ENCODE peak calls at places on chromosomes 7 and 10, in five cellular contexts. One of them, this sample, is unnamed.

GRCh38 chr10:114174462-114175190 is 623 bp upstream of the CCDC186 start:
- DNase-seq in MM.1S: peak
- DNase-seq in HCT116: no peak
- DNase-seq in fibroblast of lung: peak
- DNase-seq in PC-3: no peak
- DNase-seq in this sample: peak

GRCh38 chr7:77415822-77416620 is at the start of gene GSAP:
- DNase-seq in fibroblast of lung: peak
- DNase-seq in MM.1S: peak
- DNase-seq in PC-3: peak
- DNase-seq in HCT116: no peak
- DNase-seq in this sample: peak

GRCh38 chr7:28483112-28483511 is 70.8 kb downstream of the CREB5 start:
- DNase-seq in HCT116: no peak
- DNase-seq in PC-3: peak
- DNase-seq in fibroblast of lung: no peak
- DNase-seq in MM.1S: no peak
- DNase-seq in this sample: peak

GRCh38 chr10:3067045-3067858 is at the start of gene PFKP:
- DNase-seq in fibroblast of lung: no peak
- DNase-seq in MM.1S: no peak
- DNase-seq in PC-3: no peak
- DNase-seq in HCT116: no peak
- DNase-seq in this sample: no peak

GRCh38 chr7:74371381-74372059 is 82.2 kb upstream of the GTF2IRD1 start:
- DNase-seq in fibroblast of lung: peak
- DNase-seq in HCT116: peak
- DNase-seq in MM.1S: peak
- DNase-seq in PC-3: no peak
- DNase-seq in this sample: no peak

GRCh38 chr7:129777195-129777844 is 165.8 kb downstream of the NRF1 start:
- DNase-seq in HCT116: no peak
- DNase-seq in PC-3: no peak
- DNase-seq in MM.1S: no peak
- DNase-seq in fibroblast of lung: no peak
- DNase-seq in this sample: no peak

GRCh38 chr7:39950473-39951155 is 558 bp downstream of the CDK13 start:
- DNase-seq in MM.1S: peak
- DNase-seq in PC-3: peak
- DNase-seq in HCT116: no peak
- DNase-seq in fibroblast of lung: peak
- DNase-seq in this sample: peak

GRCh38 chr10:76114556-76114955 is 683.1 kb downstream of the LRMDA start:
- DNase-seq in fibroblast of lung: no peak
- DNase-seq in HCT116: no peak
- DNase-seq in MM.1S: no peak
- DNase-seq in PC-3: peak
- DNase-seq in this sample: no peak

GRCh38 chr7:107879400-107880035 is 11.5 kb upstream of the DLD start:
- DNase-seq in PC-3: peak
- DNase-seq in HCT116: peak
- DNase-seq in fibroblast of lung: peak
- DNase-seq in MM.1S: peak
- DNase-seq in this sample: peak

GRCh38 chr10:75708060-75708459 is 276.6 kb downstream of the LRMDA start:
- DNase-seq in PC-3: no peak
- DNase-seq in MM.1S: no peak
- DNase-seq in HCT116: no peak
- DNase-seq in fibroblast of lung: no peak
- DNase-seq in this sample: no peak

GRCh38 chr7:137269240-137269639 is 74.3 kb downstream of the PTN start:
- DNase-seq in HCT116: no peak
- DNase-seq in fibroblast of lung: no peak
- DNase-seq in PC-3: no peak
- DNase-seq in MM.1S: peak
- DNase-seq in this sample: no peak

GRCh38 chr7:121330053-121330833 is 1.4 kb downstream of the WNT16 start:
- DNase-seq in HCT116: no peak
- DNase-seq in MM.1S: no peak
- DNase-seq in fibroblast of lung: no peak
- DNase-seq in PC-3: no peak
- DNase-seq in this sample: no peak

GRCh38 chr7:94401411-94401810 is 6.7 kb downstream of the COL1A2 start:
- DNase-seq in PC-3: no peak
- DNase-seq in fibroblast of lung: no peak
- DNase-seq in HCT116: no peak
- DNase-seq in MM.1S: no peak
- DNase-seq in this sample: no peak

GRCh38 chr7:40873248-40873647 is 738.4 kb downstream of the SUGCT start:
- DNase-seq in MM.1S: no peak
- DNase-seq in fibroblast of lung: no peak
- DNase-seq in PC-3: no peak
- DNase-seq in HCT116: no peak
- DNase-seq in this sample: no peak

GRCh38 chr7:147519062-147519461 is 1071.5 kb upstream of the C7orf33 start:
- DNase-seq in PC-3: no peak
- DNase-seq in HCT116: no peak
- DNase-seq in fibroblast of lung: peak
- DNase-seq in MM.1S: no peak
- DNase-seq in this sample: no peak

GRCh38 chr7:29415215-29415614 is 148.4 kb upstream of the PRR15 start:
- DNase-seq in HCT116: no peak
- DNase-seq in MM.1S: peak
- DNase-seq in PC-3: no peak
- DNase-seq in fibroblast of lung: no peak
- DNase-seq in this sample: no peak

GRCh38 chr10:54585572-54585971 is 215.5 kb downstream of the PCDH15 start:
- DNase-seq in MM.1S: no peak
- DNase-seq in fibroblast of lung: no peak
- DNase-seq in PC-3: no peak
- DNase-seq in HCT116: no peak
- DNase-seq in this sample: no peak

GRCh38 chr7:11247545-11247944 is 273.9 kb downstream of the PHF14 start:
- DNase-seq in HCT116: no peak
- DNase-seq in MM.1S: no peak
- DNase-seq in PC-3: no peak
- DNase-seq in fibroblast of lung: no peak
- DNase-seq in this sample: no peak

GRCh38 chr10:128110339-128110738 is 15.9 kb downstream of the MKI67 start:
- DNase-seq in fibroblast of lung: no peak
- DNase-seq in MM.1S: no peak
- DNase-seq in PC-3: no peak
- DNase-seq in HCT116: no peak
- DNase-seq in this sample: no peak

GRCh38 chr10:82811621-82812020 is 936.6 kb downstream of the NRG3 start:
- DNase-seq in fibroblast of lung: no peak
- DNase-seq in PC-3: no peak
- DNase-seq in HCT116: no peak
- DNase-seq in MM.1S: peak
- DNase-seq in this sample: no peak

GRCh38 chr10:116742367-116743265 is at the start of gene HSPA12A:
- DNase-seq in HCT116: peak
- DNase-seq in fibroblast of lung: peak
- DNase-seq in MM.1S: peak
- DNase-seq in PC-3: peak
- DNase-seq in this sample: peak

GRCh38 chr10:123148414-123149161 is 652 bp downstream of the HMX2 start:
- DNase-seq in MM.1S: no peak
- DNase-seq in PC-3: no peak
- DNase-seq in fibroblast of lung: no peak
- DNase-seq in HCT116: no peak
- DNase-seq in this sample: no peak

GRCh38 chr10:92800122-92800521 is 48.2 kb upstream of the EXOC6 start:
- DNase-seq in HCT116: no peak
- DNase-seq in PC-3: no peak
- DNase-seq in MM.1S: no peak
- DNase-seq in fibroblast of lung: no peak
- DNase-seq in this sample: no peak

GRCh38 chr10:89391882-89392756 is at the start of gene IFIT1:
- DNase-seq in HCT116: peak
- DNase-seq in PC-3: peak
- DNase-seq in fibroblast of lung: peak
- DNase-seq in MM.1S: peak
- DNase-seq in this sample: peak

GRCh38 chr7:127986581-127987461 is 44.4 kb downstream of the LRRC4 start:
- DNase-seq in fibroblast of lung: peak
- DNase-seq in PC-3: no peak
- DNase-seq in MM.1S: no peak
- DNase-seq in HCT116: no peak
- DNase-seq in this sample: no peak

GRCh38 chr10:121608669-121609190 is 10.5 kb upstream of the FGFR2 start:
- DNase-seq in PC-3: peak
- DNase-seq in MM.1S: peak
- DNase-seq in HCT116: peak
- DNase-seq in fibroblast of lung: no peak
- DNase-seq in this sample: no peak

GRCh38 chr7:83166781-83167180 is 4.1 kb upstream of the PCLO start:
- DNase-seq in fibroblast of lung: no peak
- DNase-seq in PC-3: no peak
- DNase-seq in HCT116: no peak
- DNase-seq in MM.1S: no peak
- DNase-seq in this sample: no peak

GRCh38 chr7:83161851-83162401 is 758 bp downstream of the PCLO start:
- DNase-seq in MM.1S: no peak
- DNase-seq in PC-3: peak
- DNase-seq in fibroblast of lung: no peak
- DNase-seq in HCT116: no peak
- DNase-seq in this sample: no peak

GRCh38 chr7:83161186-83161585 is 1.5 kb downstream of the PCLO start:
- DNase-seq in fibroblast of lung: no peak
- DNase-seq in HCT116: no peak
- DNase-seq in MM.1S: peak
- DNase-seq in PC-3: no peak
- DNase-seq in this sample: no peak

GRCh38 chr7:83159731-83160130 is 3.0 kb downstream of the PCLO start:
- DNase-seq in MM.1S: no peak
- DNase-seq in HCT116: no peak
- DNase-seq in fibroblast of lung: no peak
- DNase-seq in PC-3: peak
- DNase-seq in this sample: no peak

GRCh38 chr7:83162402-83163256 is at the start of gene PCLO:
- DNase-seq in MM.1S: peak
- DNase-seq in PC-3: peak
- DNase-seq in fibroblast of lung: peak
- DNase-seq in HCT116: peak
- DNase-seq in this sample: peak
- TF ChIP-seq EZH2 in MM.1S: no peak
- TF ChIP-seq EZH2 in PC-3: no peak
- TF ChIP-seq EZH2 in fibroblast of lung: no peak
- TF ChIP-seq EZH2 in HCT116: no peak
- TF ChIP-seq EZH2 in this sample: no peak

DNA sequence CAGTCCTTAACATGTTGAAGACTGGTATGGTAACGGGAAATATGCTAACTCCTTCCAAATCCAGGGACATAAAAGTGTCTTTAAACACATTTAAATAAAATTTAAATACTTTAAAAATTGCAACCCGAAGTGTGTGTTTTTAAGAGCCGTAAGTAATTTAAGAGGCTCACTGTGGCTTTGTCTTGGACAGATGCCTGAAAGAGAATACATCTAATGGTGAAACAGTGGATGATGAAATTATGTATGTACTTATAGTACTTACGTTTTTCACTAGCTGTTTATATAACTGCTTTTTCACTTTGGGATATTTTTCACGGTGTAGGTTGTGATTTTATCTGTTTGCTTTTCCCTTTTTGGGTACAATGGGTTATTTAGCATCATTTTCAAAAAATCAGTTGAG is 687.2 kb upstream of the CELF2 start:
- DNase-seq in HCT116: no peak
- DNase-seq in MM.1S: no peak
- DNase-seq in fibroblast of lung: peak
- DNase-seq in PC-3: no peak
- DNase-seq in this sample: no peak
- TF ChIP-seq EZH2 in HCT116: no peak
- TF ChIP-seq EZH2 in MM.1S: no peak
- TF ChIP-seq EZH2 in fibroblast of lung: no peak
- TF ChIP-seq EZH2 in PC-3: no peak
- TF ChIP-seq EZH2 in this sample: no peak

GRCh38 chr7:31052841-31053601 is 913 bp downstream of the ADCYAP1R1 start:
- DNase-seq in MM.1S: no peak
- DNase-seq in fibroblast of lung: no peak
- DNase-seq in HCT116: no peak
- DNase-seq in PC-3: no peak
- DNase-seq in this sample: no peak
- TF ChIP-seq EZH2 in MM.1S: no peak
- TF ChIP-seq EZH2 in fibroblast of lung: no peak
- TF ChIP-seq EZH2 in HCT116: no peak
- TF ChIP-seq EZH2 in PC-3: no peak
- TF ChIP-seq EZH2 in this sample: peak

GRCh38 chr7:47580175-47580701 is 1.7 kb downstream of the TNS3 start:
- DNase-seq in HCT116: no peak
- DNase-seq in PC-3: peak
- DNase-seq in fibroblast of lung: peak
- DNase-seq in MM.1S: no peak
- DNase-seq in this sample: no peak

GRCh38 chr7:47582748-47583740 is 1.1 kb upstream of the TNS3 start:
- DNase-seq in fibroblast of lung: peak
- DNase-seq in HCT116: no peak
- DNase-seq in PC-3: no peak
- DNase-seq in MM.1S: no peak
- DNase-seq in this sample: peak

GRCh38 chr7:47580811-47581331 is 1.0 kb downstream of the TNS3 start:
- DNase-seq in HCT116: no peak
- DNase-seq in MM.1S: peak
- DNase-seq in fibroblast of lung: peak
- DNase-seq in PC-3: peak
- DNase-seq in this sample: no peak

GRCh38 chr7:47581442-47581820 is 480 bp downstream of the TNS3 start:
- DNase-seq in PC-3: peak
- DNase-seq in MM.1S: peak
- DNase-seq in fibroblast of lung: no peak
- DNase-seq in HCT116: no peak
- DNase-seq in this sample: no peak

DNA sequence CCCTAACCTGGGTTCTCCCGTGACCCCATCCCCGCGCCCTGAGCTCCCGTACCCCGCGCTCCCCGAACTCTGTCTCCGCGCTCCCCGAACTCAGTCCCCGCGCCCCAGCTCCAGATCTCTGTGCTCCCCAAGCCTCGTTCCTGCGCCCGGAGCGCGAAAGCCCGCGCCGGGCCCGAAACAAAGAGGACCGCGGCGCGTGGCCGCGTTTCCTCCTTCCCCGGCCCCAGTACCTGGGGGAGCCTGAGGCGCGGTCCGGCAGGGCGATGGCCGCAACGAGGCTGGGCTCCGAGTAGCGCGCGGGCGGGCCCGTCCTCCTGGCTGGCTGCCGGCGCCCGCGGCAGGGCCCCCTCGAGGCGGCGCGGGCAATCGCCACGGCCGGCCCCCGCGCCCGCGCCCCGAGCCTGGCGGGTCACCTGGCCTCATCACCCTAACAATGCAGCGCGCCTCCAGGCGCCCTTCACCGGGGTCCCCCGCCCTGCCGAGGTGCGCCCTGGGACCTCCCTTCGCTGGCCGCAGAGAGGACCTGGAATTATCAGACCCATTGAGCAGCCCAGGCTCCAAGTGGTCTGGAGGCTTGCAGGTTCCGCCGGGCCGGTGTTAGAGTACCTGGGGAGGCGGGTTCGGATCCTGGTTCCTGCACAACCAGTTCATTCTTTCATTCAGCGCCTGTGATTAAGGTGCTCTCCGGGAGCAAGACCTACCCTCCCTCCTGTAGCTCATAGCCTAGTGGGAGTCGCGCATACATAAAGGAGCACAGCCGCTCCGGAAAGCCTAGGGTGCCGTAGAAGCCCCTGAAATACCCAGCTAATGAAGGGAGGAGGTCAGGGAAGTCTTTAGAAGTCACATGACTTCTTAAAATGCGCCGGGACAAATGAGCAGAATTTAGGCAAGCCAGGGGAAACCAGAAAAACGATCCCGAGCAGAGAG is at the start of gene TNS3:
- DNase-seq in HCT116: no peak
- DNase-seq in PC-3: peak
- DNase-seq in fibroblast of lung: peak
- DNase-seq in MM.1S: peak
- DNase-seq in this sample: no peak
- TF ChIP-seq EZH2 in HCT116: no peak
- TF ChIP-seq EZH2 in PC-3: no peak
- TF ChIP-seq EZH2 in fibroblast of lung: no peak
- TF ChIP-seq EZH2 in MM.1S: no peak
- TF ChIP-seq EZH2 in this sample: no peak